ENCODE peak calls at places on chromosome 2, in nine cellular contexts. F, N, P, Z, I, E, V, J and U are unnamed samples.

GRCh38 chr2:16073921-16074425 is 133.6 kb downstream of the MYCN start:
- DNase-seq in F (no peak), N (no peak), P (no peak), Z (no peak), I (no peak), E (no peak), V (no peak), J (no peak), U (no peak)

GRCh38 chr2:120342451-120342850 is 3.5 kb upstream of the INHBB start:
- DNase-seq in F (no peak), N (no peak), P (no peak), Z (no peak), I (no peak), E (no peak), V (no peak), J (no peak), U (no peak)

GRCh38 chr2:161426788-161427412 is 10.8 kb downstream of the TBR1 start:
- DNase-seq in F (peak), N (no peak), P (no peak), Z (no peak), I (no peak), E (peak), V (no peak), J (no peak), U (no peak)

GRCh38 chr2:42239811-42240210 is 70.7 kb downstream of the EML4 start:
- DNase-seq in F (no peak), N (no peak), P (no peak), Z (no peak), I (no peak), E (no peak), V (no peak), J (no peak), U (no peak)

GRCh38 chr2:47354013-47354816 is 48.7 kb upstream of the MSH2 start:
- DNase-seq in F (no peak), N (no peak), P (no peak), Z (no peak), I (peak), E (peak), V (peak), J (no peak), U (peak)

GRCh38 chr2:234399451-234400246 is 97.2 kb downstream of the ARL4C start:
- DNase-seq in F (no peak), N (no peak), P (no peak), Z (no peak), I (no peak), E (peak), V (no peak), J (no peak), U (no peak)

GRCh38 chr2:235514627-235515363 is 21.0 kb downstream of the AGAP1 start:
- DNase-seq in F (no peak), N (no peak), P (no peak), Z (no peak), I (no peak), E (no peak), V (peak), J (peak), U (peak)

GRCh38 chr2:217366996-217367395 is 507.1 kb upstream of the TNP1 start:
- DNase-seq in F (no peak), N (no peak), P (no peak), Z (no peak), I (no peak), E (no peak), V (no peak), J (peak), U (no peak)

GRCh38 chr2:240286596-240286995 is 146.1 kb upstream of the OTOS start:
- DNase-seq in F (no peak), N (no peak), P (no peak), Z (peak), I (no peak), E (no peak), V (no peak), J (no peak), U (no peak)

GRCh38 chr2:174586418-174586817 is 11.2 kb downstream of the WIPF1 start:
- DNase-seq in F (no peak), N (no peak), P (no peak), Z (no peak), I (no peak), E (no peak), V (no peak), J (no peak), U (no peak)

GRCh38 chr2:160353166-160353565 is 140.4 kb downstream of the RBMS1 start:
- DNase-seq in F (no peak), N (no peak), P (no peak), Z (no peak), I (no peak), E (no peak), V (no peak), J (no peak), U (peak)

GRCh38 chr2:73089270-73090030 is 17.9 kb upstream of the SFXN5 start:
- DNase-seq in F (no peak), N (no peak), P (no peak), Z (no peak), I (peak), E (peak), V (peak), J (peak), U (peak)

GRCh38 chr2:151882786-151883445 is 54.7 kb upstream of the ARL5A start:
- DNase-seq in F (no peak), N (no peak), P (no peak), Z (no peak), I (no peak), E (no peak), V (no peak), J (no peak), U (no peak)

GRCh38 chr2:130835766-130836015 is 1.0 kb upstream of the ARHGEF4 start:
- DNase-seq in F (no peak), N (no peak), P (no peak), Z (no peak), I (no peak), E (no peak), V (no peak), J (no peak), U (no peak)

GRCh38 chr2:86790828-86791561 is at the start of gene CD8A:
- DNase-seq in F (no peak), N (no peak), P (peak), Z (no peak), I (no peak), E (no peak), V (no peak), J (no peak), U (no peak)

GRCh38 chr2:183037660-183038340 is 457 bp downstream of the NCKAP1 start:
- DNase-seq in F (no peak), N (peak), P (peak), Z (peak), I (no peak), E (no peak), V (peak), J (no peak), U (no peak)